ENCODE peak calls at places on chromosomes 16 and 17, in seven cellular contexts. W is OCI-LY7, A is PC-3, B is GM23248, N is neural progenitor cell, J is hepatocyte, D is GM23338. Z is an unnamed sample.

GRCh38 chr16:56047307-56048234 is 143.7 kb upstream of the GNAO1 start:
- DNase-seq in W (no peak), A (no peak), N (peak), J (no peak), D (no peak), B (no peak), Z (no peak)

GRCh38 chr17:17689312-17689711 is 8.1 kb downstream of the RAI1 start:
- DNase-seq in N (no peak), J (no peak), B (no peak), W (no peak), A (no peak), D (no peak), Z (no peak)

GRCh38 chr17:41308251-41308917 is 725 bp downstream of the KRTAP16-1 start:
- DNase-seq in A (no peak), W (peak), D (no peak), J (no peak), B (peak), N (no peak), Z (peak)

GRCh38 chr17:45096141-45096540 is 35.0 kb downstream of the NMT1 start:
- DNase-seq in N (peak), D (peak), J (peak), B (peak), W (peak), A (peak), Z (no peak)

GRCh38 chr17:15171433-15172047 is 93.6 kb downstream of the PMP22 start:
- DNase-seq in J (peak), D (peak), A (peak), N (peak), B (peak), W (peak), Z (no peak)

GRCh38 chr16:27450836-27451341 is 48.9 kb downstream of the IL21R start:
- DNase-seq in W (peak), D (no peak), N (no peak), A (no peak), J (no peak), B (peak), Z (no peak)

GRCh38 chr17:16003841-16004240 is 4.2 kb downstream of the TTC19 start:
- DNase-seq in A (no peak), B (no peak), N (no peak), W (no peak), J (no peak), D (no peak), Z (no peak)

GRCh38 chr16:11901091-11901490 is 14.7 kb downstream of the GSPT1 start:
- DNase-seq in A (no peak), J (no peak), N (no peak), B (peak), W (no peak), D (no peak), Z (no peak)

GRCh38 chr16:56679078-56679730 is 3.1 kb upstream of the MT1X start:
- DNase-seq in A (no peak), B (no peak), J (no peak), N (no peak), W (no peak), D (no peak), Z (no peak)

GRCh38 chr16:73202176-73202729 is 154.3 kb upstream of the ZFHX3 start:
- DNase-seq in A (no peak), W (no peak), D (no peak), J (peak), B (peak), N (no peak), Z (no peak)

GRCh38 chr16:66714659-66715307 is 18.2 kb upstream of the CMTM4 start:
- DNase-seq in J (peak), W (no peak), A (no peak), N (no peak), B (no peak), D (no peak), Z (no peak)

GRCh38 chr16:66606000-66606751 is 1.7 kb downstream of the CMTM3 start:
- DNase-seq in W (peak), B (no peak), A (no peak), D (no peak), N (no peak), J (no peak), Z (no peak)

GRCh38 chr17:5364156-5364555 is 55.3 kb downstream of the NUP88 start:
- DNase-seq in B (peak), A (no peak), W (no peak), J (no peak), D (no peak), N (no peak), Z (no peak)

GRCh38 chr16:56667581-56668571 is at the start of gene MT1G:
- DNase-seq in W (no peak), D (peak), N (no peak), J (peak), B (peak), A (no peak), Z (no peak)

GRCh38 chr17:56593741-56594527 is 435 bp downstream of the NOG start:
- DNase-seq in B (peak), J (peak), W (peak), N (peak), D (peak), A (peak), Z (peak)

GRCh38 chr16:14193316-14193871 is 122.3 kb downstream of the MRTFB start:
- DNase-seq in J (no peak), D (peak), W (peak), A (no peak), B (no peak), N (no peak), Z (peak)

GRCh38 chr16:28259091-28259780 is 33.1 kb upstream of the SBK1 start:
- DNase-seq in A (no peak), B (no peak), J (no peak), N (no peak), W (no peak), D (no peak), Z (no peak)

GRCh38 chr16:89188064-89188441 is 12.3 kb downstream of the SLC22A31 start:
- DNase-seq in W (no peak), N (peak), B (no peak), A (no peak), D (no peak), J (no peak), Z (no peak)

GRCh38 chr16:88730632-88731607 is 24.6 kb downstream of the CTU2 start:
- DNase-seq in W (no peak), B (no peak), N (no peak), J (no peak), D (no peak), A (no peak), Z (no peak)

GRCh38 chr17:64130559-64131001 is 636 bp upstream of the ERN1 start:
- DNase-seq in N (no peak), B (peak), A (peak), J (no peak), W (peak), D (no peak), Z (no peak)

GRCh38 chr16:66859397-66860068 is 15.3 kb downstream of the CA7 start:
- DNase-seq in D (no peak), B (no peak), W (no peak), A (no peak), J (no peak), N (no peak), Z (no peak)

GRCh38 chr16:10576390-10577304 is 3.8 kb downstream of the EMP2 start:
- DNase-seq in B (peak), A (no peak), J (no peak), D (no peak), N (no peak), W (no peak), Z (no peak)

GRCh38 chr17:16013943-16014407 is 14.4 kb downstream of the TTC19 start:
- DNase-seq in J (peak), N (peak), W (no peak), D (peak), A (peak), B (peak), Z (no peak)

GRCh38 chr16:4656221-4656620 is 31.6 kb downstream of the MGRN1 start:
- DNase-seq in B (no peak), N (no peak), J (no peak), W (no peak), D (no peak), A (no peak), Z (no peak)

GRCh38 chr16:79995315-79995714 is 394.8 kb upstream of the MAF start:
- DNase-seq in D (no peak), A (no peak), N (no peak), B (no peak), J (no peak), W (no peak), Z (no peak)

GRCh38 chr17:63171428-63172205 is 205.6 kb downstream of the TANC2 start:
- DNase-seq in B (peak), N (no peak), J (no peak), W (no peak), A (peak), D (no peak), Z (no peak)

GRCh38 chr17:3911271-3912053 is 4.8 kb downstream of the P2RX1 start:
- DNase-seq in A (no peak), N (no peak), B (no peak), D (peak), W (peak), J (no peak), Z (peak)

GRCh38 chr16:31181102-31181830 is 1.3 kb downstream of the FUS start:
- DNase-seq in J (peak), B (peak), W (peak), A (peak), D (no peak), N (peak), Z (no peak)

GRCh38 chr17:34980681-34981537 is 597 bp downstream of the LIG3 start:
- DNase-seq in D (peak), N (peak), J (peak), B (peak), A (peak), W (peak), Z (peak)

GRCh38 chr17:62178579-62178978 is 113.5 kb upstream of the MED13 start:
- DNase-seq in W (no peak), D (no peak), B (peak), A (peak), N (no peak), J (peak), Z (no peak)

GRCh38 chr16:81611721-81612120 is 167.1 kb downstream of the CMIP start:
- DNase-seq in N (no peak), J (no peak), W (no peak), B (no peak), D (no peak), A (no peak), Z (no peak)
- TF ChIP-seq EZH2phosphoT487 in N (no peak), J (no peak), W (no peak), B (no peak), D (no peak), A (no peak), Z (no peak)

GRCh38 chr16:85822145-85822544 is 22.6 kb downstream of the COX4I1 start:
- DNase-seq in B (no peak), W (no peak), J (no peak), D (no peak), N (no peak), A (no peak), Z (no peak)

GRCh38 chr16:85819711-85820110 is 20.2 kb downstream of the COX4I1 start:
- DNase-seq in A (no peak), J (peak), N (no peak), B (peak), W (no peak), D (no peak), Z (no peak)

GRCh38 chr16:85821441-85821901 is 22.0 kb downstream of the COX4I1 start:
- DNase-seq in D (peak), J (peak), N (peak), A (peak), W (peak), B (peak), Z (peak)

GRCh38 chr16:85820604-85821372 is 21.3 kb downstream of the COX4I1 start:
- DNase-seq in D (no peak), W (no peak), J (no peak), A (peak), B (no peak), N (no peak), Z (no peak)

DNA sequence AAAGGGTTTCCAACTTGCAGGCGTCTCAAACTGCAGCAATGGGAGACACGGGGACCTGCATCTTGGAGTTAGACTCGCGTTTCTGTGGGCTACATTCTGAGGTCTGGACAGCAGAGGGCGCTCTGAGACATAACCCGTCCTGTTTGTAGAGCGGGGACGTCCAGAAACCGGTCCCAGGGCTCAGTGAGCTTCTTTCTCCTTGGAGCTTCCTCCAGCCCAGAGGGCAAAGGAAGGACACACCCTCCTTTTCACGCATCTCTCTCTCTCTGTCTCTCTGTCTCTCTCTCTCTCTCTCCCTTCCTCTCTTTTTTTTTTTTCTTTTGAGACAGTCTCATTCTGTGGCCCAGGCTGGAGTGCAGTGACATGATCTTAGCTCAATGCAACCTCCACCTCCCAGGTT is 19.8 kb downstream of the COX4I1 start:
- DNase-seq in D (peak), B (peak), W (peak), J (peak), A (peak), N (peak), Z (peak)
- TF ChIP-seq EZH2phosphoT487 in D (no peak), B (no peak), W (no peak), J (no peak), A (no peak), N (no peak), Z (no peak)

GRCh38 chr17:33435716-33436301 is 142.7 kb upstream of the ASIC2 start:
- DNase-seq in N (no peak), D (no peak), J (no peak), B (peak), A (no peak), W (no peak), Z (no peak)
- TF ChIP-seq EZH2phosphoT487 in N (no peak), D (no peak), J (no peak), B (no peak), A (no peak), W (no peak), Z (no peak)

DNA sequence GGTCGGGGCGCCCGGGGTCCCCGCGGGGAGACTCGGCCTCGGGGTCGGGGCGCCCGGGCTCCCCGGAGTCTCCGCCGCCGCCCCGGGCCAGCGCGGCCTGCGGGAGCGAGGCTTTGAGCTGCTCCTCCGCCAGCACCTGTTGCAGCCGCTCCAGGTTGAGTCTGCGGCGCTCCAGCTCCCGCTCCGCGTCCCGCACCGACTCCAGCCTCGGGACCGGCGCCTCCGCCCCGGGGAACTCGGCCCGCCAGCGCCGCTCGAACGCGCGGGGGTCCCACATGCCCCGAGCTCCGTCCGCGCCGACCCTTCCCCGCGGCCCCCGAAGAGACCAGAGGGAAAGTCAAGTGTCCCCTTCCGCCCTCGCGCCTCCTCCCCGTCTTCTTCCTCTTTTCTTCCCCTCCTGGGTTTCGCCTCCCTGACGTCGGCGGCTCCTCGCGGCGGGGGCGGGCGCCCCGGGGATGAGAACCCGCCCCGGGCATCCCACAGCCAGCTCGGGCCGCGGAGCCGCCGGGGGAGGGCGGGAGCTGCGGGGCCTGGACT is 40.8 kb upstream of the BHLHA9 start:
- DNase-seq in N (peak), J (peak), D (peak), A (no peak), B (peak), W (peak), Z (no peak)
- TF ChIP-seq EZH2phosphoT487 in N (peak), J (no peak), D (no peak), A (no peak), B (peak), W (no peak), Z (no peak)

DNA sequence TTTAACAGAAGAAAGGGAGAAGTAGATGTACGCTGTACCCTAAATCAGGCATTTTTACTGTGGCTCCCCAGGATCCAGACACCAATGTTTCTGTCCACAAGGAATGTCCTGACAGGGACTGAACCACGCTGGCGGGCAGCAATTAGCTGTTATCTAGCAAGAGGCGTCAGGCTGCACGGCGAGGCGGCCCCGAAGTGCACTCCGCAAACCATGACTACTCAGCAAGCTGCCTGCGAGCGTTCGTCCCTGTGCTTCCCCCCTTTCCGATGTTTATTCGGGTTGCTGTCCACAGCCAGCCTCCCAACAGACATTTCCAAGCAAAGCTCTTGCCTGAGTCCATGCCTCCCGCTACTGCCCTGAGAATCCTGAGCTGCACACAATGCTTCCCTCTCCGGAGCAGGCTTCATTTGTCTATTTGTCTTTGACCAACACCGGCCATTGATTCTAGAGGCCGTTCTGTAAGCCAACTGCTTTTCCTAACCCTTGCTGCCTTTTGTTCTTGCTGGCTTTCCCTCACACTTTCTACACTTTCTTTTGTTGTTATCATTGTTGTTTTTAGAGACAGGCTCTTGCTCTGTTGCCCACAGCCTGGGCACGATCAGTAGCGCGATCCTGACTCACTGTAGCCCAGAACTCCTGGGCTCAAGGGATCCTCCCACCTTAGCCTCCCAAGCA is 55.5 kb upstream of the CNEP1R1 start:
- DNase-seq in N (peak), D (peak), B (no peak), J (peak), A (no peak), W (no peak), Z (no peak)
- TF ChIP-seq EZH2phosphoT487 in N (no peak), D (no peak), B (no peak), J (no peak), A (no peak), W (no peak), Z (no peak)

DNA sequence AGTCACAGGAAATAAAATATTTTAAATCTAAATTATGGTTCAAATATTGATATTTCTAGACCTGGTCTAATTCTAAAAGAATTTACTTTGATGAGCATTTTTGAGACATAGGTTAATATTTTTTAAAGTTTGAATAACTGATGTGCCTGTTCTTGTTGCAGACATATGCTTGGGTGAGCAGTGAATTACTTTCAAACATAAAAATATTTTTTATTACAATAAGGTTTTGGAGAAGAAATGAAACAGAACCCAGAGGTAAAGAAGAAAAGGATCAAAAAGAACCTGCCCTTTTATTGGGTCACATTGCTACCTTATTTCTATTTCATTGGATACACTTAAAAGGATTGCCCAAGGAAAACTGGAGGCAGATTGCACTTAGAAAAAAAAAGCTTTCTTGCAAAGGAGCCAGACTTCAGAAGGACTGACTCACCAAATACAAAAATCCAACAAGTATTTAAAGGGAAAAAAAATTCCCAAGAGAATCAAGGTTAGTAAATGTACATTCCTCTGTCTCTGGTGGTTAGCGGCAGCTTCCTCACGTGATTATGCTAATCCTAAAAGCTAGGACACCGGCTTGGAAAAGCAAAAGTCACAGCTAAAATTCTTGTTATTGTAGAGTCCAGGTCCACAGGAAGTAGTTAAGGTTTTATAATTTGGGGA is 18.5 kb downstream of the ENPP7 start:
- DNase-seq in D (no peak), W (no peak), N (peak), J (no peak), A (peak), B (peak), Z (no peak)
- TF ChIP-seq EZH2phosphoT487 in D (no peak), W (no peak), N (no peak), J (no peak), A (no peak), B (peak), Z (no peak)